ENCODE peak calls at places on chromosomes 13 and 19, in seven cellular contexts. F, R, S, A, J, G and E are unnamed samples.

GRCh38 chr13:75256922-75257321 is 225.0 kb downstream of the TBC1D4 start:
- DNase-seq in G (no peak), S (no peak), A (no peak), F (no peak), J (no peak), R (no peak), E (no peak)

GRCh38 chr13:38012096-38012495 is 142.5 kb upstream of the TRPC4 start:
- DNase-seq in R (no peak), G (no peak), A (no peak), S (no peak), J (no peak), F (no peak), E (no peak)

GRCh38 chr13:98097749-98098148 is 45.1 kb upstream of the FARP1 start:
- DNase-seq in G (no peak), A (no peak), S (no peak), J (no peak), R (no peak), F (no peak), E (no peak)

GRCh38 chr13:87788363-87788762 is 117.2 kb downstream of the SLITRK5 start:
- DNase-seq in G (no peak), R (no peak), S (no peak), J (no peak), F (no peak), A (no peak), E (no peak)

GRCh38 chr13:51688937-51689336 is 104.7 kb downstream of the WDFY2 start:
- DNase-seq in F (no peak), S (no peak), J (no peak), G (no peak), A (no peak), R (no peak), E (no peak)

GRCh38 chr13:110356362-110356761 is 49.3 kb downstream of the COL4A2 start:
- DNase-seq in S (no peak), F (no peak), R (no peak), A (peak), G (no peak), J (no peak), E (no peak)

GRCh38 chr13:66040506-66040905 is 1189.6 kb downstream of the PCDH9 start:
- DNase-seq in J (no peak), A (peak), G (no peak), F (no peak), R (no peak), S (no peak), E (no peak)

GRCh38 chr19:46574533-46574932 is 26.6 kb upstream of the CALM3 start:
- DNase-seq in A (no peak), G (no peak), S (no peak), R (no peak), J (no peak), F (no peak), E (no peak)

GRCh38 chr13:111337206-111337605 is 16.8 kb downstream of the TEX29 start:
- DNase-seq in J (no peak), F (peak), G (peak), A (peak), R (peak), S (no peak), E (no peak)

GRCh38 chr19:57664269-57665127 is 4.2 kb upstream of the ZSCAN4 start:
- DNase-seq in A (peak), S (peak), G (peak), R (peak), J (no peak), F (peak), E (no peak)

GRCh38 chr13:69565334-69565733 is 542.3 kb upstream of the ATXN8OS start:
- DNase-seq in R (peak), F (no peak), G (no peak), A (no peak), J (no peak), S (no peak), E (no peak)

GRCh38 chr13:104414181-104414580 is 1348.0 kb upstream of the SLC10A2 start:
- DNase-seq in F (no peak), J (no peak), R (no peak), G (no peak), S (no peak), A (no peak), E (no peak)

GRCh38 chr19:11278670-11279069 is 16.3 kb upstream of the DOCK6 start:
- DNase-seq in A (no peak), S (no peak), R (no peak), G (no peak), F (peak), J (no peak), E (no peak)

GRCh38 chr19:19448238-19448544 is 42.7 kb downstream of the GATAD2A start:
- DNase-seq in R (no peak), F (no peak), A (no peak), J (no peak), S (no peak), G (no peak), E (no peak)

GRCh38 chr19:7705387-7706187 is 3.7 kb upstream of the FCER2 start:
- DNase-seq in R (no peak), F (no peak), G (no peak), J (peak), S (peak), A (no peak), E (no peak)

GRCh38 chr19:35114656-35115537 is 726 bp upstream of the FXYD3 start:
- DNase-seq in J (no peak), F (peak), G (peak), R (no peak), S (no peak), A (peak), E (no peak)

GRCh38 chr13:97471721-97472120 is 37.8 kb downstream of the RAP2A start:
- DNase-seq in S (no peak), A (no peak), F (no peak), R (no peak), G (peak), J (no peak), E (no peak)

GRCh38 chr13:25180795-25181537 is 8.9 kb upstream of the AMER2 start:
- DNase-seq in G (no peak), R (no peak), S (no peak), A (no peak), F (no peak), J (peak), E (no peak)

GRCh38 chr19:43624933-43625332 is 5.5 kb upstream of the ZNF428 start:
- DNase-seq in J (peak), R (no peak), F (peak), S (peak), G (peak), A (no peak), E (no peak)

GRCh38 chr19:45413497-45413896 is 7.1 kb downstream of the POLR1G start:
- DNase-seq in G (no peak), J (no peak), S (no peak), A (no peak), F (no peak), R (no peak), E (no peak)
- TF ChIP-seq CTCF in G (no peak), J (no peak), S (no peak), A (no peak), F (no peak), R (no peak), E (no peak)

GRCh38 chr19:54391589-54392061 is 23.6 kb upstream of the TTYH1 start:
- DNase-seq in R (no peak), J (no peak), F (no peak), S (no peak), A (no peak), G (no peak), E (no peak)
- TF ChIP-seq CTCF in R (no peak), J (no peak), F (no peak), S (no peak), A (peak), G (no peak), E (no peak)

GRCh38 chr13:53068841-53069520 is 40.4 kb downstream of the OLFM4 start:
- DNase-seq in F (no peak), S (no peak), G (no peak), J (no peak), R (no peak), A (no peak), E (no peak)
- TF ChIP-seq CTCF in F (no peak), S (no peak), G (no peak), J (no peak), R (no peak), A (no peak), E (no peak)

GRCh38 chr13:28753946-28754345 is 35.2 kb upstream of the SLC46A3 start:
- DNase-seq in A (no peak), S (no peak), G (no peak), R (no peak), J (no peak), F (no peak), E (no peak)

GRCh38 chr13:28754698-28755545 is 36.2 kb upstream of the SLC46A3 start:
- DNase-seq in F (peak), S (peak), A (peak), R (no peak), J (peak), G (peak), E (no peak)

GRCh38 chr13:28755546-28755870 is 36.7 kb upstream of the SLC46A3 start:
- DNase-seq in A (no peak), R (peak), F (no peak), S (no peak), J (no peak), G (no peak), E (no peak)

GRCh38 chr13:28751210-28751935 is 32.6 kb upstream of the SLC46A3 start:
- DNase-seq in A (peak), R (no peak), G (no peak), F (peak), S (no peak), J (no peak), E (no peak)

DNA sequence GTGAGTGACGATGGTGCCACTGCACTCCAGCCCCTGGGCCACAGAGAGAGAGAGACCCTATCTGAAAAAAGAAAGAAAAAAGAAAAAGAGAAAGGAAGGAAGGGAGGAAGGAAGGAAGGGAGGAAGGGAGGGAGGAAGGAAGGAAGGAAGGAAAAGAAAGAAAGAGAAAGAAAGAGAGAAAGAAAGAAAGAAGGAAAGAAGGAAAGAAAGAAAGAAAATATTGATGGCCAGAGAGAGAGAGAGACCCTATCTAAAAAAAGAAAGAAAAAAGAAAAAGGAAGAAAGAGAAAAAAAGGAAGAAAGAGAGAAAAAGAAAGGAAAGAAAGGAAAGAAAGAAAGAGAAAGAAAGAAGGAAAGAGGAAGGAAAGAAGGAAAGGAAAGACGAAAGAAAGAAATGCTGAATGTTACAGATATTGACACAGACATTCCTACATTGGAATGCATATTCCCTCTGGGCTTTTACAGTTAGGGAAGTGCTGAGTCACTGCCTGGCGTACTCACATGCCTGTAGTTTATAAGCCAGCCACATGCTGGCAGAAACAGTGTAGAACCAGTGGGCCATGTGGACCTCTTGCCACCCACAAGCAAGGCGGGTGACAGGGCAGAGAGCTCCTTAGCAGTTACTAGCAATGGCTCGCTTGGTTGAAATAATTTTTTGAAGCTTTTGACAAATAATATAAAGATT is 34.6 kb upstream of the SLC46A3 start:
- DNase-seq in G (peak), J (no peak), A (peak), S (peak), R (peak), F (peak), E (no peak)
- TF ChIP-seq CTCF in G (peak), J (no peak), A (peak), S (no peak), R (peak), F (peak), E (peak)

DNA sequence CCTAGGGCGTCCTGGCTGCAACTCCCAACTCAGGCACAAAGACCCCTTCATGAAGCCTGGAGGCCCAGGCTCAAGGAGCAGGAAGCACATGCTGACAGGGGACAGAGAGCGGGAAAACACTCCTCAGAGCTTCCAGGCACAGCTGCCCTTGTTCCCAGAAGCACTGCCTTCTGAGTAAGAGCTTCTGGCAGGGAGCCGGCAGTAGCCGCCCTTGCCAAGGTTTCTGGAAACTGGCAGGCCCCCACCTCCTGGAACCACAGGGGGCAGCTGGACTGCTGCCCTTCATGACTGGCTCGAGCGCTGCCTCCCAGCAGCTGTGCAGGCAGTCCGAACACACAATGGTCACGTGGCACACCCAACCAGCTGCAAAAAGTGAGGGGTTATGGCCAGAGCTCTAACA is 33.6 kb upstream of the EPHX3 start:
- DNase-seq in R (peak), J (no peak), G (peak), S (peak), A (peak), F (peak), E (no peak)
- TF ChIP-seq CTCF in R (peak), J (no peak), G (peak), S (no peak), A (no peak), F (no peak), E (peak)

DNA sequence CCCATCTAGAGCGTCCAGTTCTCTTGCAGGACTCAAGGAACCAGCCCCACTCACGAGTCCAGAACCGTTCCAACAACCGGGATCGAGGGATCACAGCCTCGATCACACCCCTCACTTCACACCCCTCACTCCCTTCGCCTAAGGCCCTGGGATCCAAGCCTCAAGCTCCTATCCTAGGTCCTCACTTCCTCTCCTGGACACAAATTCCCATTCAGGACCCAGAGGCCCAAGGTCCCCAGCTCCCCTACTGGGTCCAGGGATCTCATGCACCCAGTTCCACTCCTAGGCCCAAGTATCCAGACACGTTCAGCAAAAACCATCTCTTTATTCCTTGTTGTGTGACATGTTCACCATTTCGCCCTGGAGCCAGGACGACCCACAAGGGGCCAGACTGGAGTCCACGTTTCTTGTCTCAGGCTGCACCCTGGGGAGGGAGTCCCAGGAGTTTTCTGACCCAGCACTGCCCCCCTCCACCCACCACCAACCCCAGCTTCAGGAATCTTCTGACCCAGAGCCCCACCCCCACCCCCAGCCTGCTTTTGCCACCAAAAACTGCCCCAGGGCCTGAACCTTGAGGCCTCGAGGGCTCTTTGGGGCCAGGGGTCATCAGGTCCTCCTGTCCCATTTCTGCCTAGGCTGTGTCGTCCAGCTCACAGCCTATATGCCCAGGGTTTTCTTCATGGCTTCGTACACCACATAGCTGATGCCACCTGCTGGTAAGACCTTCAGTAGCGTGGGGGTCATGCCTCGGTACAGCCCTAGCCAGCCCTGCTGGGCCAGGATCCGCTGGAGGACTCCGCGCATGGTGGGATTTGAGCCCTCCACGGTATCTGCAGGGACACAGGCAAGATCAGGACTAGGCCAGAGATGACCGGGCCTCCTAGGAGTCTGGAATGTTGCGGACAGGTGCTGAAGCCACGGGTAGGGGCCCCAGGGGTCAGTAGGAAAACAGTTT is 1.4 kb upstream of the KHSRP start:
- DNase-seq in S (no peak), R (no peak), G (no peak), F (no peak), A (no peak), J (no peak), E (no peak)
- TF ChIP-seq CTCF in S (no peak), R (peak), G (no peak), F (no peak), A (no peak), J (peak), E (peak)

DNA sequence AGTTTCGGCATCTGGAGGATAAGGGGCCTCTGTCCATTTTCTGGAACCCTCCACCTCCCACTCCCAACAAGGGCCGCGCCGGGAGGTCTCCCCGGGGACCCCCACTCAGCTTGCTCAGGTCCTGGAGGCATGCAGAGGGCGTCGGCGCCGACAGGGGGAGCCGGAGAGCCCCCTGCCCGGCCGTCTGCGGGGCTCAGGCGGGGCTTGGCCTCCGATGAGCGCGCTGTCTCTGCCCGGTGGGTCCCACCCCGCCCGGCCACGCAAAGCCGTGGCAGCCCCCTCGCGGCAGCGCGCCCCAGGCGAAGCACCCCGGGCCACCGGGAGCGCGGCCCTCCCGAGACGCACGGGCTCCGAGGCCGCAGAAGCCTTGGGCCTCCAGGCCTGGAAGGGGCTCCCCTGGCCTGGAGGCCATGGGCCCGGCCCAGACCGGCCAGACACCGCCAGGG is 149.7 kb upstream of the ZNF536 start:
- DNase-seq in R (no peak), J (no peak), G (no peak), S (no peak), A (no peak), F (no peak), E (no peak)
- TF ChIP-seq CTCF in R (peak), J (peak), G (peak), S (peak), A (peak), F (peak), E (peak)

GRCh38 chr13:28370448-28370847 is 124.5 kb downstream of the FLT1 start:
- DNase-seq in A (no peak), F (no peak), R (no peak), J (no peak), G (peak), S (no peak), E (no peak)
- TF ChIP-seq CTCF in A (no peak), F (no peak), R (no peak), J (no peak), G (no peak), S (no peak), E (no peak)

DNA sequence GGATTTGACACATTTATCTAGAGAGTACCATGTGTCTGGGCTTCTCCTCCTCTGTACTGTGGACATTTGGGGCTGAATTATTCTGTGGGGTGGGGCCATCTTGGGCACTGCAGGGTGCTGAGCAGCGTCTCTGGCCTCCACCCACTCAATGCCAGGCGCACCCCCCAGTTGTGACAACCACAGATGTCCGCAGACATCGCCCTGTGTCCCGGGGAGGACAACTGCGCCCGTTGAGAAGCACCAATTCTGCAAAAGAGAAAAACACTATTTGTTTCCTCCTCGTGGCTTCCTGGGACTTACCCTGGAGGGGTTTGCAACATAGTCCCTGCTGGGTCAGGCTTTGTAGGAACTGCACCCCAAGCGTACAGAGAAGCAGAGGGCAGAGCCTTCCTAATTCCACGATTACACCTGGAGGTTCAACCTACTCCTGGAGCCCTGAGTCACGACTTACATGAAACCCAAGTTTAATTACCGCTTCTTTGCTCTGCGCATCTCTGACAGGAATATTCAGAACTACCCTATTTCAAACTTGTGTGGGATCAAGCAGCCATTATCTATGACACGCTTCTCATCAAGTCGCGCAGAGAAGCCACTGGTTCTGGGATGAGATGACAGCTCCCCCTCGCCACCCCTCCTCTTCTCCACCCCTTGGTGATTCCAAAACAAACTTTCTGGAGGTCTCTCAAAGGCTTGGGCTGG is 11.1 kb upstream of the SLC39A3 start:
- DNase-seq in G (no peak), A (no peak), S (no peak), F (no peak), J (no peak), R (no peak), E (no peak)
- TF ChIP-seq CTCF in G (no peak), A (no peak), S (no peak), F (no peak), J (no peak), R (no peak), E (no peak)

GRCh38 chr13:67369895-67370660 is 139.9 kb upstream of the PCDH9 start:
- DNase-seq in J (no peak), R (peak), S (no peak), F (peak), G (peak), A (peak), E (no peak)

GRCh38 chr13:67367385-67367784 is 137.2 kb upstream of the PCDH9 start:
- DNase-seq in J (no peak), A (no peak), S (no peak), R (no peak), G (no peak), F (peak), E (no peak)

GRCh38 chr13:67366533-67366932 is 136.4 kb upstream of the PCDH9 start:
- DNase-seq in S (no peak), R (no peak), G (peak), A (peak), F (peak), J (no peak), E (no peak)
- TF ChIP-seq CTCF in S (no peak), R (no peak), G (peak), A (peak), F (peak), J (no peak), E (peak)